ENCODE peak calls at places on chromosome 17, in nine cellular contexts. O is fibroblast of lung, S is H9, B is GM12878, K is IMR-90, E is PC-9, Q is endothelial cell of umbilical vein, A is HCT116, W is GM23248. Z is an unnamed sample.

GRCh38 chr17:49327835-49328784 is 33.9 kb downstream of the ZNF652 start:
- DNase-seq in O (no peak), S (no peak), B (no peak), K (peak), E (no peak), Q (no peak), A (no peak), W (peak), Z (no peak)

GRCh38 chr17:73957564-73957963 is 245.9 kb upstream of the RPL38 start:
- DNase-seq in O (no peak), S (no peak), B (no peak), K (no peak), E (no peak), Q (no peak), A (no peak), W (no peak), Z (no peak)

GRCh38 chr17:58918072-58918471 is 162.4 kb downstream of the PPM1E start:
- DNase-seq in O (no peak), S (no peak), B (no peak), K (no peak), E (no peak), Q (no peak), A (no peak), W (no peak), Z (no peak)

GRCh38 chr17:3754066-3754457 is 30.4 kb downstream of the HASPIN start:
- DNase-seq in O (no peak), S (no peak), B (no peak), K (no peak), E (no peak), Q (no peak), A (no peak), W (no peak), Z (no peak)

GRCh38 chr17:4313482-4314114 is 49.8 kb upstream of the ANKFY1 start:
- DNase-seq in O (no peak), S (no peak), B (no peak), K (no peak), E (no peak), Q (no peak), A (no peak), W (no peak), Z (no peak)

GRCh38 chr17:10739341-10739905 is 9.6 kb upstream of the TMEM220 start:
- DNase-seq in O (no peak), S (peak), B (no peak), K (no peak), E (no peak), Q (no peak), A (no peak), W (no peak), Z (no peak)

GRCh38 chr17:43723697-43724359 is 34.8 kb downstream of the SOST start:
- DNase-seq in O (peak), S (no peak), B (no peak), K (peak), E (peak), Q (no peak), A (peak), W (peak), Z (no peak)

GRCh38 chr17:64159051-64159590 is 29.2 kb upstream of the ERN1 start:
- DNase-seq in O (no peak), S (no peak), B (no peak), K (no peak), E (peak), Q (no peak), A (no peak), W (no peak), Z (no peak)

GRCh38 chr17:64648234-64648633 is 13.9 kb downstream of the SMURF2 start:
- DNase-seq in O (no peak), S (no peak), B (no peak), K (no peak), E (no peak), Q (no peak), A (no peak), W (peak), Z (no peak)

GRCh38 chr17:1039511-1040215 is 42.7 kb downstream of the TIMM22 start:
- DNase-seq in O (no peak), S (peak), B (no peak), K (no peak), E (no peak), Q (peak), A (no peak), W (no peak), Z (no peak)

GRCh38 chr17:28744104-28744801 is 442 bp downstream of the TRAF4 start:
- DNase-seq in O (peak), S (peak), B (no peak), K (peak), E (peak), Q (peak), A (no peak), W (peak), Z (peak)

GRCh38 chr17:10429416-10430045 is 7.8 kb upstream of the MYH8 start:
- DNase-seq in O (no peak), S (no peak), B (no peak), K (peak), E (no peak), Q (no peak), A (no peak), W (peak), Z (no peak)

GRCh38 chr17:68910256-68910705 is 44.9 kb downstream of the ABCA8 start:
- DNase-seq in O (peak), S (no peak), B (no peak), K (peak), E (no peak), Q (no peak), A (no peak), W (peak), Z (no peak)

GRCh38 chr17:70484050-70484449 is 314.7 kb downstream of the KCNJ2 start:
- DNase-seq in O (no peak), S (no peak), B (no peak), K (no peak), E (no peak), Q (no peak), A (no peak), W (no peak), Z (no peak)

GRCh38 chr17:50421308-50422031 is 4.5 kb upstream of the ACSF2 start:
- DNase-seq in O (peak), S (no peak), B (no peak), K (no peak), E (no peak), Q (peak), A (no peak), W (peak), Z (no peak)

GRCh38 chr17:39014044-39014794 is 47.0 kb upstream of the FBXO47 start:
- DNase-seq in O (peak), S (no peak), B (no peak), K (peak), E (no peak), Q (peak), A (no peak), W (peak), Z (peak)

GRCh38 chr17:72136692-72137550 is 16.1 kb downstream of the SOX9 start:
- DNase-seq in O (peak), S (no peak), B (no peak), K (peak), E (no peak), Q (no peak), A (peak), W (peak), Z (no peak)

GRCh38 chr17:44798352-44798751 is 31.7 kb downstream of the GJC1 start:
- DNase-seq in O (no peak), S (no peak), B (no peak), K (no peak), E (no peak), Q (no peak), A (no peak), W (no peak), Z (no peak)

GRCh38 chr17:29050176-29050575 is 7.2 kb downstream of the PIPOX start:
- DNase-seq in O (no peak), S (no peak), B (no peak), K (no peak), E (no peak), Q (no peak), A (no peak), W (no peak), Z (no peak)

GRCh38 chr17:149897-150575 is 12.7 kb downstream of the SCGB1C2 start:
- DNase-seq in O (no peak), S (no peak), B (no peak), K (no peak), E (peak), Q (no peak), A (no peak), W (no peak), Z (no peak)

GRCh38 chr17:72053069-72053846 is 67.6 kb upstream of the SOX9 start:
- DNase-seq in O (no peak), S (peak), B (no peak), K (no peak), E (no peak), Q (no peak), A (no peak), W (peak), Z (no peak)

GRCh38 chr17:17107891-17108680 is 65.8 kb downstream of the MPRIP start:
- DNase-seq in O (peak), S (no peak), B (no peak), K (no peak), E (peak), Q (no peak), A (no peak), W (peak), Z (no peak)

GRCh38 chr17:27456681-27457404 is 595 bp downstream of the KSR1 start:
- DNase-seq in O (no peak), S (no peak), B (no peak), K (no peak), E (no peak), Q (no peak), A (no peak), W (peak), Z (peak)

GRCh38 chr17:3905017-3905486 is 11.2 kb downstream of the P2RX1 start:
- DNase-seq in O (no peak), S (no peak), B (no peak), K (no peak), E (no peak), Q (no peak), A (no peak), W (no peak), Z (no peak)

GRCh38 chr17:44209786-44210341 is 9.6 kb downstream of the UBTF start:
- DNase-seq in O (no peak), S (no peak), B (no peak), K (peak), E (no peak), Q (no peak), A (no peak), W (peak), Z (no peak)

GRCh38 chr17:36609498-36609862 is 8.1 kb downstream of the MRM1 start:
- DNase-seq in O (no peak), S (no peak), B (no peak), K (no peak), E (no peak), Q (no peak), A (no peak), W (no peak), Z (no peak)
- H2AFZ ChIP-seq in O (no peak), S (no peak), B (no peak), K (no peak), E (no peak), Q (no peak), A (no peak), W (no peak), Z (no peak)

GRCh38 chr17:2386400-2387085 is 14.3 kb downstream of the MNT start:
- DNase-seq in O (no peak), S (no peak), B (no peak), K (no peak), E (peak), Q (no peak), A (no peak), W (no peak), Z (no peak)

GRCh38 chr17:2383628-2384167 is 17.2 kb downstream of the MNT start:
- DNase-seq in O (no peak), S (no peak), B (no peak), K (no peak), E (no peak), Q (no peak), A (no peak), W (no peak), Z (no peak)

GRCh38 chr17:2384439-2385127 is 16.3 kb downstream of the MNT start:
- DNase-seq in O (no peak), S (no peak), B (no peak), K (no peak), E (no peak), Q (no peak), A (no peak), W (no peak), Z (no peak)

GRCh38 chr17:2387086-2388019 is 13.5 kb downstream of the MNT start:
- DNase-seq in O (no peak), S (no peak), B (no peak), K (no peak), E (no peak), Q (no peak), A (no peak), W (no peak), Z (no peak)

GRCh38 chr17:2385240-2386202 is 15.3 kb downstream of the MNT start:
- DNase-seq in O (no peak), S (no peak), B (no peak), K (no peak), E (no peak), Q (no peak), A (no peak), W (no peak), Z (no peak)
- H2AFZ ChIP-seq in O (no peak), S (no peak), B (no peak), K (no peak), E (no peak), Q (no peak), A (no peak), W (no peak), Z (no peak)

GRCh38 chr17:40068584-40068916 is 5.8 kb downstream of the THRA start:
- DNase-seq in O (no peak), S (no peak), B (no peak), K (no peak), E (no peak), Q (no peak), A (no peak), W (no peak), Z (no peak)
- H2AFZ ChIP-seq in O (peak), S (no peak), B (peak), K (peak), E (no peak), Q (peak), A (no peak), W (peak), Z (no peak)

GRCh38 chr17:75828051-75828400 is 16.2 kb downstream of the UNC13D start:
- DNase-seq in O (no peak), S (no peak), B (no peak), K (no peak), E (no peak), Q (no peak), A (no peak), W (no peak), Z (no peak)
- H2AFZ ChIP-seq in O (no peak), S (no peak), B (no peak), K (peak), E (no peak), Q (peak), A (no peak), W (peak), Z (no peak)

DNA sequence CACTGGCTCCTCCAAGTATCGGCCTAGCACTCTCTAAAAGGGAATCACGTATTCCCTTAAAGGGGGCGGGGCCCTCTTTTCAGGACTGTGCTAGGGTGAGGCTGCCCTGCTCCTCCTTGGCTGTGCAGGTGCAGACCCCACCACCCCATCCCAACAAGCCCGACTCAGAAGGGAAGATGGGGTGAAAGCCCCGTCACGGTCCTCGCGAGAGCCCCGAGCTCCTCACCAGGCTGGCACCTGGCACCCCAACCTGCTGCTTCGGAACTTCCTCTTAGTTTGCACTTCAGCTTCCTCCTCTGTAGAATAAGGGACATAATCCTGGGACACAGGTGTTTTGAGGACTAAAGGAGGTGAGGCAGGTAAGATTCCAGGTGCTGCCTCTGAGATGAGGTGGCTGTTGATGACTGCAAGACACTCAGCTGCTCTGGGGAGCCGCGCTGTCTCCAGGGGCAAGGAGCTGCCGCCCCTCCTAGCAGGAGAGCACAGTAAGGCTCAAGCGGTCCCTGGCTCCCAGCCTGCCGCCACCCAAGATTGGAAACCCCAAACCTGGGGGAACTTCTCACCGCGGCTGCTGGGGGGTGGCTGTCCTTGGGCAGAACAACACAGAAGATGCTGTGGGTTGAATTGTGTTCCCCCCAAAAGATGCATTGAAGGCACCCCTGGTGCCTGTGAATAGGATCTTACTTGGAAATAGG is 88.8 kb downstream of the MGAT5B start:
- DNase-seq in O (no peak), S (no peak), B (no peak), K (no peak), E (no peak), Q (no peak), A (no peak), W (no peak), Z (no peak)
- H2AFZ ChIP-seq in O (no peak), S (no peak), B (no peak), K (no peak), E (no peak), Q (no peak), A (no peak), W (no peak), Z (no peak)

GRCh38 chr17:57875109-57876022 is 25.5 kb upstream of the MRPS23 start:
- DNase-seq in O (peak), S (peak), B (no peak), K (peak), E (peak), Q (peak), A (peak), W (peak), Z (peak)
- H2AFZ ChIP-seq in O (no peak), S (no peak), B (no peak), K (peak), E (no peak), Q (no peak), A (no peak), W (no peak), Z (no peak)

DNA sequence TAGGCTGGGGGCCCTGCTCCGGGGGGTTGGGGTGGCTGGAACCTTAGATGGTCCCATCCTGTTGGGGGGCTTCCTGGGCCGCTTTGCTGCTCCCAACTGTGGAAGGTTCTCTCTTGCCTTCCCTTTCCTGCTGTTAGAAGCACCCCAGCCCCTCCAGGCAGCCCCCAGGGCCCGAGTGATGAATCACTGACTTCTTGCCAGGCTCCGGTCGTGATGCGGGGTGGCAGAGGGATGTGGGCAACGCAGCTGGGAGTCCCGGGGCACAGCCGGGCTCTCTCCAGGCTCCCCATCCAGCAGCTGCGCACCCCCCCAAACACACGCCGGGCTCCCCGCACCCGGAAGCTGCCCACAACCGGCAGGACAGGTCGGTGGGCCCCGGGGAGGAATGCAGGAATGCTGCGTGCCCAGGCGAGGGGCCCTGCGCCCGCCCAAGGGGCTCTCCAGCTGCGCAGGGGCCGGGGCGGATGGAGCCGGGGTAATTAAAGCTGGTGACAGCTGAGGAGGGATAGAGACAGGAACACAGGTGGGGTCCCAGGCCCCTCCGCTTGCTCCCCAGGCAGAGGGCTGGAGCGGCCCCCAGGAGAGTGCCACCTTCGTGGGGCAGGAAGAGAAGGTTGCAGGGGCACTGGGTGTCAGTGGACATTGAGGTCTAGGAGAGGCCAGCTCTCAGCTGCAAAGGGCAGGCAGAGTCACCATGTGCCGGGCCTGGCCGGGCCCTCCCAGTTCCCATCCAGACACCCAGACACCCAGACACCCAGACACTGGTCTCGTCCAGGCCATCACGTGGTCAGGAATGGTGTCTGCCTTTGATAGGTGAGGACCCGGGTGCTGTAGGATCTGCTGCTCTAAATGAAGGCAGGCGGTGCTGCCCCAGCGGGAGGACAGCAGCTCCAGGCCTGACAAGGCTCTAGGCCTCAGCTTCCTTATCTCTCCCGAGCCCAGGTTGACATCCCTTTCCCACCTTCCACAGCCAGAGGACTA is 15.0 kb upstream of the SLC38A10 start:
- DNase-seq in O (no peak), S (no peak), B (no peak), K (no peak), E (peak), Q (no peak), A (no peak), W (no peak), Z (no peak)
- H2AFZ ChIP-seq in O (no peak), S (no peak), B (no peak), K (peak), E (no peak), Q (no peak), A (no peak), W (peak), Z (no peak)

DNA sequence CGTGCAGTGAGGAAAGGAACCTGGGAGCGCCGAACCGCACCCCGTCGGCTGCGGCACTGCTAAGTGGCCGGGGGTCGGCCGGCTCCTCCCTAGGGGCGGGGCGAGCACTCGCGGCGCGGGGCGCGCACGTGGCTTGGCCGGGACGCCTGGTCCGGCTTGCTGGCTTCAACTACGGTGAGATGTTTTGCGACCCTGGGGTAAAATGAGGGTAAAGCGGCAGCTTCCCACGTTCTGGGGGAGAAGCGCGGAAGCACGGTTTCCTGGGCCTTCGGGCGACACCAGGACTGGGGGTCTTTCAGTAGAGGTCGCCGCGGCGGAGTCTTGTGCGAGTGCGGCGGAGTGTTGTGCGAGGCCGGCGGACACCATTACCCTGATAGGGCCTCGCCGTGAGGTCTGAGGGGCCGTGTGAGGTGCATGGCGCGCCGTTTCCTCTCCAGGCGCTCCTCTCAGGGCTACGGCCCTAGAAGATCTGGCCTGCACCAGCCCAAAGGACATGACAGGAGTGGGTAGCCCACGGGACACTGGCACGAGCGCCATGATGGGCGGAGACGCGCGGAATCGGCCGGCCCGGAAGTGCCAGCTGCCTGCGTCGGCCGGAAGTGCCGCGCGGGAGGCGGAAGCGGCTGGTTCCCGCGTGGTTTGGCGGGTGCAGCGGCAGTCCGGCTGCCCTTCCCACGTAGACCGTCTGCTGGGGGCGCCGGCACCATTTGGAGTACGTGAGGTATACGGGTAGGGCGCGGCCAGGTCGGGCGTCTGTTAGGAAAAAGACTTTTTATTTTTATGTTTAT is at the start of gene PIGW:
- DNase-seq in O (peak), S (peak), B (peak), K (peak), E (peak), Q (peak), A (peak), W (peak), Z (peak)
- H2AFZ ChIP-seq in O (peak), S (no peak), B (peak), K (peak), E (peak), Q (peak), A (no peak), W (peak), Z (peak)